ENCODE peak calls at places on chromosomes 6 and 20, in nine cellular contexts. J is ELR; N is left ventricle myocardium superior; S is germinal center; H is T-cell; A is skeletal muscle cell; Q is effector CD4-positive, alpha-beta T cell; Z is stimulated activated CD8-positive, alpha-beta memory T cell treated with anti-CD3 and anti-CD28 coated beads, Interleukin-7, amount 100 ng/mL, for 1 hour; U is GM03348. O is an unnamed sample.

GRCh38 chr6:43268348-43268685 is 25.0 kb downstream of the TTBK1 start:
- DNase-seq in U (no peak), S (no peak), Q (no peak), J (no peak), N (peak), H (no peak), A (no peak), Z (no peak), O (no peak)

GRCh38 chr20:2042400-2042799 is 48.5 kb upstream of the PDYN start:
- DNase-seq in S (no peak), H (no peak), J (peak), N (no peak), U (peak), Q (no peak), Z (no peak), A (peak), O (no peak)

GRCh38 chr6:27279513-27280063 is 32.1 kb downstream of the PRSS16 start:
- DNase-seq in J (peak), A (no peak), N (no peak), S (no peak), Q (no peak), Z (no peak), U (no peak), H (no peak), O (no peak)

GRCh38 chr20:47654370-47654769 is 130.9 kb downstream of the SULF2 start:
- DNase-seq in Q (no peak), U (no peak), J (no peak), N (no peak), A (no peak), H (no peak), Z (no peak), S (no peak), O (no peak)

GRCh38 chr20:17762873-17763557 is 63.2 kb downstream of the BANF2 start:
- DNase-seq in U (no peak), H (no peak), N (no peak), A (no peak), Z (no peak), S (no peak), J (no peak), Q (no peak), O (no peak)

GRCh38 chr20:12113468-12114371 is 196.0 kb downstream of the BTBD3 start:
- DNase-seq in S (no peak), N (peak), H (no peak), Q (no peak), A (peak), U (peak), Z (no peak), J (peak), O (no peak)

GRCh38 chr20:36441416-36441815 is 99.9 kb upstream of the MYL9 start:
- DNase-seq in J (no peak), H (no peak), N (no peak), U (no peak), A (no peak), Z (no peak), Q (no peak), S (no peak), O (no peak)

GRCh38 chr6:79468587-79468986 is 68.6 kb downstream of the LCA5 start:
- DNase-seq in U (no peak), A (no peak), J (no peak), H (no peak), S (no peak), Q (no peak), Z (no peak), N (no peak), O (no peak)

GRCh38 chr20:48921883-48922867 is 664 bp downstream of the ARFGEF2 start:
- DNase-seq in U (peak), N (no peak), Z (no peak), J (peak), H (no peak), A (no peak), S (peak), Q (no peak), O (peak)

GRCh38 chr6:47034919-47035318 is 7.2 kb downstream of the ADGRF1 start:
- DNase-seq in J (peak), H (no peak), Q (no peak), U (peak), N (no peak), Z (no peak), A (peak), S (no peak), O (no peak)

GRCh38 chr6:13466304-13467215 is 20.8 kb downstream of the GFOD1 start:
- DNase-seq in Q (no peak), A (no peak), U (no peak), H (no peak), S (no peak), Z (no peak), J (peak), N (no peak), O (no peak)

GRCh38 chr6:166949533-166950442 is 6.6 kb downstream of the RNASET2 start:
- DNase-seq in A (no peak), Q (no peak), Z (no peak), N (no peak), J (no peak), H (no peak), U (no peak), S (no peak), O (no peak)

GRCh38 chr6:35262596-35262995 is 3.1 kb downstream of the ZNF76 start:
- DNase-seq in U (peak), Q (no peak), A (no peak), J (peak), N (no peak), H (no peak), Z (no peak), S (no peak), O (no peak)

GRCh38 chr6:156991971-156992370 is 214.8 kb downstream of the ARID1B start:
- DNase-seq in Q (no peak), S (no peak), J (no peak), Z (no peak), A (no peak), N (no peak), H (no peak), U (no peak), O (no peak)

GRCh38 chr20:62898970-62899632 is 27.2 kb downstream of the DIDO1 start:
- DNase-seq in S (peak), U (no peak), J (no peak), N (no peak), A (no peak), Q (no peak), H (no peak), Z (no peak), O (no peak)

GRCh38 chr6:156832166-156832743 is 55.1 kb downstream of the ARID1B start:
- DNase-seq in A (no peak), Q (no peak), J (peak), U (peak), N (peak), Z (no peak), H (no peak), S (no peak), O (no peak)

GRCh38 chr20:10228330-10228729 is 9.7 kb downstream of the SNAP25 start:
- DNase-seq in N (no peak), S (no peak), Q (no peak), Z (no peak), U (no peak), J (no peak), A (no peak), H (no peak), O (no peak)

GRCh38 chr6:106098383-106099234 is 12.5 kb downstream of the PRDM1 start:
- DNase-seq in S (no peak), A (no peak), Q (peak), N (no peak), Z (no peak), J (peak), H (peak), U (peak), O (no peak)

GRCh38 chr20:32244150-32244823 is 33.2 kb upstream of the KIF3B start:
- DNase-seq in U (no peak), A (no peak), H (no peak), S (no peak), J (no peak), Z (no peak), N (no peak), Q (no peak), O (no peak)

GRCh38 chr6:282177-282866 is 10.0 kb upstream of the DUSP22 start:
- DNase-seq in N (no peak), Z (no peak), H (no peak), S (no peak), Q (no peak), U (no peak), A (no peak), J (no peak), O (no peak)

GRCh38 chr20:50415516-50416268 is 94.5 kb upstream of the PTPN1 start:
- DNase-seq in Z (no peak), A (peak), Q (no peak), S (no peak), U (peak), H (no peak), J (peak), N (peak), O (no peak)

GRCh38 chr6:127186889-127187288 is 68.4 kb downstream of the RSPO3 start:
- DNase-seq in S (no peak), Q (peak), H (no peak), Z (no peak), A (no peak), U (no peak), N (peak), J (peak), O (peak)

GRCh38 chr6:22248513-22249308 is 48.1 kb downstream of the PRL start:
- DNase-seq in S (no peak), A (peak), U (peak), J (peak), Q (no peak), N (no peak), H (no peak), Z (no peak), O (no peak)

GRCh38 chr6:80197474-80197873 is 91.0 kb downstream of the BCKDHB start:
- DNase-seq in Z (no peak), Q (no peak), J (no peak), A (no peak), U (peak), N (no peak), S (no peak), H (no peak), O (no peak)

GRCh38 chr6:17885079-17885478 is 102.4 kb downstream of the KIF13A start:
- DNase-seq in S (no peak), N (no peak), J (no peak), Z (no peak), H (no peak), A (no peak), U (no peak), Q (no peak), O (no peak)

GRCh38 chr6:38180586-38180985 is 361.1 kb downstream of the ZFAND3 start:
- DNase-seq in Z (no peak), N (no peak), S (no peak), A (no peak), H (no peak), J (no peak), Q (no peak), U (no peak), O (no peak)

GRCh38 chr6:118896339-118897136 is 2.6 kb downstream of the ASF1A start:
- DNase-seq in S (peak), U (peak), Z (no peak), A (no peak), Q (no peak), N (no peak), H (no peak), J (peak), O (no peak)

GRCh38 chr6:148414836-148415235 is 72.2 kb downstream of the SASH1 start:
- DNase-seq in S (no peak), Z (no peak), Q (no peak), J (peak), N (no peak), H (no peak), U (peak), A (peak), O (no peak)

GRCh38 chr6:94894300-94894699 is 683.0 kb upstream of the MANEA start:
- DNase-seq in A (no peak), U (no peak), N (no peak), Q (no peak), H (no peak), J (no peak), S (no peak), Z (no peak), O (no peak)

GRCh38 chr6:41367700-41368099 is 32.3 kb downstream of the NCR2 start:
- DNase-seq in J (peak), S (no peak), U (peak), N (peak), A (peak), H (no peak), Z (no peak), Q (no peak), O (no peak)

GRCh38 chr6:150761771-150762170 is 103.7 kb upstream of the MTHFD1L start:
- DNase-seq in S (no peak), J (no peak), Q (no peak), Z (no peak), U (no peak), A (no peak), H (no peak), N (no peak), O (no peak)

GRCh38 chr6:29992792-29993191 is 50.5 kb downstream of the HLA-A start:
- DNase-seq in J (peak), S (no peak), A (no peak), U (peak), Z (no peak), H (no peak), N (no peak), Q (no peak), O (no peak)

GRCh38 chr20:32965115-32965514 is 39.1 kb downstream of the SUN5 start:
- DNase-seq in J (no peak), U (no peak), Z (no peak), N (no peak), A (no peak), H (no peak), S (no peak), Q (no peak), O (no peak)

GRCh38 chr6:147127587-147127986 is 76.6 kb upstream of the STXBP5 start:
- DNase-seq in N (no peak), H (no peak), S (no peak), J (peak), Z (no peak), U (no peak), A (no peak), Q (no peak), O (no peak)

GRCh38 chr6:12012231-12012565 is at the start of gene HIVEP1:
- DNase-seq in S (peak), J (no peak), N (no peak), Q (no peak), H (no peak), A (no peak), U (no peak), Z (no peak), O (no peak)

GRCh38 chr20:36273414-36274247 is 32.5 kb upstream of the DLGAP4 start:
- DNase-seq in Q (no peak), S (peak), H (no peak), N (no peak), A (no peak), Z (no peak), U (peak), J (peak), O (no peak)

GRCh38 chr20:60262967-60263603 is 304.9 kb downstream of the CDH26 start:
- DNase-seq in A (no peak), J (peak), N (no peak), H (peak), Q (peak), Z (peak), U (no peak), S (peak), O (peak)